ENCODE peak calls at places on chromosomes 16 and 17, in seven cellular contexts. X, Z, P, C, D, M and Y are unnamed samples.

GRCh38 chr17:41965694-41966375 is 760 bp upstream of the CNP start:
- DNase-seq in X (peak), Z (peak), P (peak), C (peak), D (peak), M (peak), Y (peak)

GRCh38 chr16:12406840-12407690 is 396.6 kb downstream of the CPPED1 start:
- DNase-seq in X (no peak), Z (no peak), P (peak), C (no peak), D (no peak), M (no peak), Y (peak)

GRCh38 chr17:75242461-75243042 is 18.9 kb downstream of the GGA3 start:
- DNase-seq in X (no peak), Z (no peak), P (no peak), C (no peak), D (no peak), M (no peak), Y (no peak)

GRCh38 chr17:76051571-76051970 is 20.7 kb downstream of the SRP68 start:
- DNase-seq in X (no peak), Z (no peak), P (no peak), C (no peak), D (no peak), M (no peak), Y (no peak)

GRCh38 chr16:73993878-73994277 is 302.7 kb upstream of the PSMD7 start:
- DNase-seq in X (no peak), Z (no peak), P (no peak), C (no peak), D (no peak), M (no peak), Y (no peak)

GRCh38 chr17:79631640-79632431 is 21.0 kb upstream of the RBFOX3 start:
- DNase-seq in X (no peak), Z (no peak), P (no peak), C (no peak), D (peak), M (no peak), Y (no peak)

GRCh38 chr17:46847204-46848191 is 3.9 kb upstream of the WNT9B start:
- DNase-seq in X (no peak), Z (no peak), P (no peak), C (no peak), D (no peak), M (no peak), Y (no peak)

GRCh38 chr16:8512941-8513624 is 77.2 kb downstream of the TMEM114 start:
- DNase-seq in X (no peak), Z (no peak), P (no peak), C (no peak), D (no peak), M (no peak), Y (no peak)

GRCh38 chr16:88650749-88651275 is at the start of gene CYBA:
- DNase-seq in X (peak), Z (peak), P (peak), C (peak), D (peak), M (peak), Y (no peak)

GRCh38 chr17:62572488-62573469 is 54.7 kb upstream of the MRC2 start:
- DNase-seq in X (no peak), Z (no peak), P (peak), C (no peak), D (no peak), M (no peak), Y (peak)

GRCh38 chr17:45992904-45993303 is 6.1 kb upstream of the STH start:
- DNase-seq in X (no peak), Z (no peak), P (no peak), C (no peak), D (no peak), M (no peak), Y (no peak)

GRCh38 chr16:77344306-77344705 is 90.5 kb downstream of the ADAMTS18 start:
- DNase-seq in X (no peak), Z (no peak), P (peak), C (no peak), D (no peak), M (no peak), Y (peak)

GRCh38 chr17:80919331-80920284 is 72.0 kb upstream of the CHMP6 start:
- DNase-seq in X (no peak), Z (no peak), P (no peak), C (no peak), D (no peak), M (no peak), Y (no peak)

GRCh38 chr17:2043785-2044184 is 2.0 kb downstream of the OVCA2 start:
- DNase-seq in X (no peak), Z (no peak), P (peak), C (no peak), D (no peak), M (no peak), Y (peak)

GRCh38 chr16:54290203-54291106 is 3.9 kb upstream of the IRX3 start:
- DNase-seq in X (no peak), Z (no peak), P (no peak), C (peak), D (no peak), M (no peak), Y (no peak)

GRCh38 chr17:71631483-71631882 is 489.3 kb upstream of the SOX9 start:
- DNase-seq in X (no peak), Z (no peak), P (peak), C (no peak), D (no peak), M (no peak), Y (peak)

GRCh38 chr17:12667299-12667958 is 1.7 kb downstream of the MYOCD start:
- DNase-seq in X (no peak), Z (no peak), P (peak), C (peak), D (no peak), M (peak), Y (peak)

GRCh38 chr16:88569985-88570690 is at the start of gene ZC3H18:
- DNase-seq in X (peak), Z (peak), P (peak), C (peak), D (peak), M (peak), Y (peak)

GRCh38 chr17:4786111-4786491 is at the start of gene VMO1:
- DNase-seq in X (no peak), Z (no peak), P (peak), C (no peak), D (no peak), M (peak), Y (peak)

GRCh38 chr16:68590201-68590994 is 51.3 kb downstream of the ZFP90 start:
- DNase-seq in X (peak), Z (peak), P (peak), C (peak), D (peak), M (peak), Y (no peak)

GRCh38 chr17:44362964-44363612 is 565 bp downstream of the FAM171A2 start:
- DNase-seq in X (no peak), Z (no peak), P (peak), C (no peak), D (no peak), M (peak), Y (no peak)

GRCh38 chr16:87127061-87127765 is 190.0 kb downstream of the C16orf95 start:
- DNase-seq in X (peak), Z (no peak), P (no peak), C (no peak), D (peak), M (no peak), Y (no peak)

GRCh38 chr16:59527206-59527997 is 793.3 kb upstream of the GOT2 start:
- DNase-seq in X (no peak), Z (no peak), P (peak), C (no peak), D (no peak), M (no peak), Y (no peak)

GRCh38 chr16:19555938-19556778 is 655 bp downstream of the VPS35L start:
- DNase-seq in X (no peak), Z (no peak), P (peak), C (peak), D (no peak), M (peak), Y (peak)

GRCh38 chr17:81851423-81851822 is 8.9 kb downstream of the P4HB start:
- DNase-seq in X (no peak), Z (no peak), P (no peak), C (no peak), D (no peak), M (no peak), Y (no peak)

GRCh38 chr16:51181495-51181795 is 30.4 kb upstream of the SALL1 start:
- DNase-seq in X (no peak), Z (no peak), P (no peak), C (no peak), D (no peak), M (no peak), Y (no peak)

GRCh38 chr17:2192367-2193028 is 111.1 kb downstream of the SMG6 start:
- DNase-seq in X (no peak), Z (no peak), P (peak), C (no peak), D (no peak), M (no peak), Y (peak)

GRCh38 chr16:1494711-1495110 is 1.6 kb downstream of the TELO2 start:
- DNase-seq in X (no peak), Z (no peak), P (no peak), C (no peak), D (peak), M (peak), Y (no peak)